ENCODE peak calls at places on chromosomes 2 and 18, in six cellular contexts. G is naive B cell; A is stimulated activated CD8-positive, alpha-beta memory T cell treated with anti-CD3 and anti-CD28 coated beads, Interleukin-4, amount 100 ng/mL, for 1 hour; D is H54; Q is bronchial epithelial cell; E is nephron progenitor cell. P is an unnamed sample.

GRCh38 chr18:11728247-11728646 is 39.2 kb downstream of the GNAL start:
- DNase-seq in G (no peak), A (no peak), D (no peak), Q (peak; percentile 52), E (no peak), P (no peak)

GRCh38 chr2:185284696-185285095 is 453.9 kb upstream of the FSIP2 start:
- DNase-seq in G (no peak), A (no peak), D (no peak), Q (no peak), E (no peak), P (no peak)

GRCh38 chr2:29193111-29193510 is 77.9 kb downstream of the CLIP4 start:
- DNase-seq in G (no peak), A (no peak), D (no peak), Q (no peak), E (no peak), P (no peak)

GRCh38 chr18:73848656-73849055 is 299.0 kb downstream of the FBXO15 start:
- DNase-seq in G (no peak), A (no peak), D (no peak), Q (peak; percentile 59), E (no peak), P (no peak)

GRCh38 chr2:46451131-46451711 is 28.1 kb upstream of the TMEM247 start:
- DNase-seq in G (no peak), A (no peak), D (no peak), Q (peak; percentile 60), E (no peak), P (no peak)

GRCh38 chr18:39455300-39455699 is 1889.7 kb upstream of the CELF4 start:
- DNase-seq in G (no peak), A (no peak), D (peak; percentile 7), Q (peak; percentile 96), E (no peak), P (no peak)

GRCh38 chr18:44852818-44853217 is 172.1 kb downstream of the SETBP1 start:
- DNase-seq in G (no peak), A (no peak), D (no peak), Q (no peak), E (no peak), P (no peak)

GRCh38 chr18:46278481-46279465 is 174.6 kb downstream of the HAUS1 start:
- DNase-seq in G (no peak), A (no peak), D (peak; percentile 16), Q (peak; percentile 39), E (no peak), P (no peak)

GRCh38 chr2:121855456-121855985 is 100.1 kb downstream of the TSN start:
- DNase-seq in G (no peak), A (no peak), D (no peak), Q (no peak), E (no peak), P (no peak)

GRCh38 chr2:238692562-238692961 is 155.3 kb upstream of the TWIST2 start:
- DNase-seq in G (no peak), A (no peak), D (no peak), Q (no peak), E (no peak), P (no peak)

GRCh38 chr2:47950340-47951280 is 44.3 kb upstream of the FBXO11 start:
- DNase-seq in G (no peak), A (no peak), D (no peak), Q (no peak), E (no peak), P (no peak)

GRCh38 chr2:69147841-69148533 is 135.0 kb downstream of the ANTXR1 start:
- DNase-seq in G (no peak), A (no peak), D (no peak), Q (no peak), E (no peak), P (no peak)

GRCh38 chr2:106816974-106817373 is 69.0 kb downstream of the ST6GAL2 start:
- DNase-seq in G (no peak), A (no peak), D (no peak), Q (no peak), E (no peak), P (peak; percentile 35)

GRCh38 chr2:121285077-121285449 is at the start of gene TFCP2L1:
- DNase-seq in G (no peak), A (no peak), D (no peak), Q (peak; percentile 30), E (peak; percentile 67), P (no peak)

GRCh38 chr18:48227206-48227605 is 182.0 kb downstream of the ZBTB7C start:
- DNase-seq in G (no peak), A (no peak), D (no peak), Q (peak; percentile 73), E (no peak), P (no peak)

GRCh38 chr18:14942275-14942674 is 194.3 kb downstream of the ANKRD30B start:
- DNase-seq in G (no peak), A (no peak), D (no peak), Q (no peak), E (no peak), P (no peak)

GRCh38 chr18:63591725-63592124 is 4.6 kb downstream of the SERPINB13 start:
- DNase-seq in G (no peak), A (no peak), D (no peak), Q (peak; percentile 45), E (no peak), P (no peak)

GRCh38 chr2:54535599-54536195 is 79.6 kb downstream of the SPTBN1 start:
- DNase-seq in G (no peak), A (no peak), D (no peak), Q (no peak), E (no peak), P (no peak)

GRCh38 chr2:11953258-11953657 is 206.8 kb downstream of the LPIN1 start:
- DNase-seq in G (no peak), A (no peak), D (no peak), Q (no peak), E (no peak), P (no peak)

GRCh38 chr2:29219374-29219773 is 104.2 kb downstream of the CLIP4 start:
- DNase-seq in G (no peak), A (no peak), D (no peak), Q (no peak), E (no peak), P (no peak)

GRCh38 chr2:98295275-98295674 is 51.0 kb upstream of the CNGA3 start:
- DNase-seq in G (no peak), A (no peak), D (no peak), Q (no peak), E (no peak), P (peak; percentile 3)

GRCh38 chr18:3689091-3689490 is 239.1 kb downstream of the TGIF1 start:
- DNase-seq in G (no peak), A (no peak), D (no peak), Q (no peak), E (no peak), P (no peak)

GRCh38 chr2:124149571-124149970 is 124.5 kb downstream of the CNTNAP5 start:
- DNase-seq in G (no peak), A (no peak), D (no peak), Q (no peak), E (no peak), P (no peak)

GRCh38 chr2:138767101-138767500 is 13.1 kb downstream of the NXPH2 start:
- DNase-seq in G (no peak), A (no peak), D (no peak), Q (peak; percentile 44), E (no peak), P (no peak)

GRCh38 chr2:144364988-144365738 is 154.8 kb downstream of the ZEB2 start:
- DNase-seq in G (no peak), A (no peak), D (peak; percentile 37), Q (no peak), E (no peak), P (no peak)

GRCh38 chr2:3112131-3112530 is 265.5 kb downstream of the EIPR1 start:
- DNase-seq in G (no peak), A (no peak), D (no peak), Q (no peak), E (no peak), P (no peak)